ENCODE peak calls at places on chromosome 19, in four cellular contexts. V is lower leg skin, Q is naive B cell, P is neural crest cell. T is an unnamed sample.

GRCh38 chr19:2446390-2446789 is 10.4 kb downstream of the LMNB2 start:
- DNase-seq in V (no peak), P (no peak), Q (peak; percentile 66), T (no peak)

GRCh38 chr19:35257113-35257461 is 8.3 kb downstream of the LSR start:
- DNase-seq in Q (no peak), V (no peak), P (no peak), T (peak; percentile 74)

GRCh38 chr19:46732966-46733692 is 12.7 kb upstream of the FKRP start:
- DNase-seq in P (no peak), V (no peak), Q (no peak), T (peak; percentile 62)

GRCh38 chr19:45556835-45557234 is 27.8 kb downstream of the OPA3 start:
- DNase-seq in P (no peak), Q (no peak), V (no peak), T (no peak)

GRCh38 chr19:49118565-49119410 is at the start of gene C19orf73:
- DNase-seq in P (peak; percentile 88), Q (peak; percentile 98), V (peak; percentile 91), T (peak; percentile 95)

GRCh38 chr19:13396256-13397080 is 109.8 kb downstream of the CACNA1A start:
- DNase-seq in P (peak; percentile 64), V (peak; percentile 15), Q (no peak), T (no peak)

GRCh38 chr19:56732974-56733373 is 61.4 kb upstream of the ZNF835 start:
- DNase-seq in V (no peak), Q (no peak), P (no peak), T (no peak)

GRCh38 chr19:46299004-46299509 is 2.2 kb downstream of the HIF3A start:
- DNase-seq in P (no peak), Q (no peak), V (peak; percentile 92), T (peak; percentile 97)

GRCh38 chr19:19453129-19453461 is 47.6 kb downstream of the GATAD2A start:
- DNase-seq in Q (no peak), P (no peak), V (no peak), T (no peak)

GRCh38 chr19:3154957-3155736 is 19.3 kb downstream of the GNA15 start:
- DNase-seq in V (peak; percentile 82), Q (peak; percentile 65), P (no peak), T (peak; percentile 84)

GRCh38 chr19:35213678-35214632 is 14.6 kb downstream of the FAM187B start:
- DNase-seq in V (peak; percentile 87), P (no peak), Q (peak; percentile 95), T (peak; percentile 81)

GRCh38 chr19:17686592-17687042 is 1.5 kb downstream of the UNC13A start:
- DNase-seq in V (no peak), P (peak; percentile 43), Q (no peak), T (no peak)